ENCODE peak calls at places on chromosomes 4 and X, in nine cellular contexts. U, E, K, A, R, H, Y, B and G are unnamed samples.

GRCh38 chrX:107448625-107449468 is 605 bp upstream of the FRMPD3 start:
- DNase-seq in U (peak; percentile 70), E (peak; percentile 8), K (peak; percentile 53), A (peak; percentile 64), R (peak; percentile 11), H (no peak), Y (no peak), B (no peak), G (no peak)

GRCh38 chr4:75769044-75769443 is 44.7 kb downstream of the USO1 start:
- DNase-seq in U (no peak), E (no peak), K (no peak), A (no peak), R (no peak), H (peak; percentile 38), Y (no peak), B (no peak), G (peak; percentile 37)

GRCh38 chr4:83276299-83277040 is 8.1 kb downstream of the COQ2 start:
- DNase-seq in U (no peak), E (peak; percentile 69), K (no peak), A (no peak), R (peak; percentile 53), H (peak; percentile 16), Y (no peak), B (no peak), G (no peak)

GRCh38 chrX:33465137-33465536 is 253.8 kb upstream of the DMD start:
- DNase-seq in U (peak; percentile 2), E (no peak), K (no peak), A (no peak), R (no peak), H (no peak), Y (no peak), B (no peak), G (no peak)

GRCh38 chr4:7306021-7306420 is 113.7 kb downstream of the SORCS2 start:
- DNase-seq in U (no peak), E (no peak), K (no peak), A (no peak), R (no peak), H (no peak), Y (no peak), B (no peak), G (no peak)

GRCh38 chrX:38275615-38276014 is 51.7 kb downstream of the RPGR start:
- DNase-seq in U (no peak), E (peak; percentile 7), K (peak; percentile 18), A (no peak), R (peak; percentile 84), H (peak; percentile 89), Y (no peak), B (no peak), G (peak; percentile 74)

GRCh38 chrX:50747471-50747900 is 66.5 kb downstream of the SHROOM4 start:
- DNase-seq in U (peak; percentile 4), E (peak; percentile 10), K (peak; percentile 6), A (peak; percentile 21), R (peak; percentile 11), H (peak; percentile 42), Y (no peak), B (no peak), G (peak; percentile 38)

GRCh38 chr4:107255596-107255995 is 219.5 kb upstream of the DKK2 start:
- DNase-seq in U (no peak), E (no peak), K (no peak), A (no peak), R (no peak), H (peak; percentile 53), Y (no peak), B (no peak), G (peak; percentile 27)

GRCh38 chr4:86928400-86929255 is 6.2 kb upstream of the AFF1 start:
- DNase-seq in U (no peak), E (no peak), K (no peak), A (no peak), R (no peak), H (no peak), Y (no peak), B (no peak), G (no peak)

GRCh38 chr4:123832173-123833026 is 435.8 kb downstream of the SPRY1 start:
- DNase-seq in U (no peak), E (no peak), K (no peak), A (peak; percentile 3), R (peak; percentile 97), H (peak; percentile 100), Y (peak; percentile 65), B (peak; percentile 84), G (peak; percentile 100)

GRCh38 chrX:154529206-154529612 is 13.2 kb upstream of the FAM3A start:
- DNase-seq in U (no peak), E (no peak), K (no peak), A (no peak), R (peak; percentile 55), H (no peak), Y (no peak), B (no peak), G (peak; percentile 72)

GRCh38 chrX:65009459-65009858 is 33.2 kb upstream of the ZC4H2 start:
- DNase-seq in U (no peak), E (no peak), K (no peak), A (no peak), R (no peak), H (no peak), Y (no peak), B (no peak), G (no peak)

GRCh38 chrX:65017464-65017863 is 41.2 kb upstream of the ZC4H2 start:
- DNase-seq in U (no peak), E (no peak), K (no peak), A (no peak), R (no peak), H (no peak), Y (no peak), B (no peak), G (no peak)

GRCh38 chrX:65014230-65014629 is 38.0 kb upstream of the ZC4H2 start:
- DNase-seq in U (no peak), E (no peak), K (no peak), A (no peak), R (no peak), H (no peak), Y (no peak), B (no peak), G (no peak)
- TF ChIP-seq CTCF in U (no peak), E (no peak), K (no peak), A (no peak), R (no peak), H (no peak), Y (no peak), B (no peak), G (no peak)

DNA sequence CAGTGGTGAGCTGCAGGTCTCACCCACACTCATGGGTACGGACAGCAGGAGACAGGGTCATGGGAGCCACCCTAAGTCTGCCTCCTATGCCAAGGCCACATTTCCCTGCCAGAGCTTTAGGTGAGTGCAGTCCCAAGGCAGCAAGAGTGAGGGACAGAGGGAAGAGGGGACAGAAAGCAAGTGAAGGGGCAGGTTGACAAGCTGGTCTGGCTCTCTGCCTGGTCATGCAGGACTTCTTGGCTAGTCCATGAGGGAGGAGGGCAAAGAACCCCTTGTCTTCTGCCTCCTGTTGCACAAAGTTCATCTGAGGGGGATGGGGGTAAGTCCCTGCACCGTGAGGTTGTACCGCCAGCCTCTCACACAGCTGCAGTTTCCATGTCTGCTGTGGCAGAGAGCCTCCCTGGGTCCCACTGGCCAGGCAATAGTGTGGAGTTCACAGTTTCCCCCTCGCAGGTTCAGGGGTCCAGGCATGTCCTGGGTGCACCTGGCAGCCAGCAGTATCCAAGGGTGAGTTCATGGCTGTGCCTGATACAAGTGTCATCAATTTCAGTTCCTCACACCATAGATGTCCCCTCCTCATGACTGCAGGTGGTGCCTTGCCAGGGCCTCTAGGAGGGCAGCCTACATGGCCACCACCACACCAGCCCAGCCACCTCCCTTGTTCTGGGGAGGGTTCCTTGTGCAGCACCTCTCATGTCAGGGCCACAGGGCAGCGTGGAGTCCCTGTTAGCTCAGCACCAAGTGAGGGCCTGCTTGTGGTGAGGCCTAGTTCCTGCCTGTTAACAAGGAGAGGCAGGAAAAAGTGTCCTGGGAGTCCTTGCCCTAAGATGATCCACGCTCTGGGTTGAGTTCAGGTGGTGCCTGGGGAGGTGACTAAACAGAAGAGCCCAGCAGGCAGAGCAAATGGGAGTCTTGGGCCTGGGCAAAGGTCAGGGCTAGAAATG is 72.5 kb downstream of the ADRA2C start:
- DNase-seq in U (no peak), E (no peak), K (no peak), A (no peak), R (no peak), H (no peak), Y (no peak), B (no peak), G (no peak)
- H3K4me3 ChIP-seq in U (no peak overlapping the region), E (no peak overlapping the region), K (no peak overlapping the region), A (no peak overlapping the region), R (no peak overlapping the region), H (no peak overlapping the region), Y (no peak overlapping the region), B (no peak overlapping the region), G (no peak overlapping the region)

GRCh38 chrX:43743100-43743822 is 87.2 kb downstream of the MAOA start:
- DNase-seq in U (no peak), E (no peak), K (no peak), A (no peak), R (no peak), H (no peak), Y (no peak), B (no peak), G (no peak)
- TF ChIP-seq CTCF in U (no peak), E (no peak), K (no peak), A (no peak), R (no peak), H (no peak), Y (no peak), B (no peak), G (no peak)

DNA sequence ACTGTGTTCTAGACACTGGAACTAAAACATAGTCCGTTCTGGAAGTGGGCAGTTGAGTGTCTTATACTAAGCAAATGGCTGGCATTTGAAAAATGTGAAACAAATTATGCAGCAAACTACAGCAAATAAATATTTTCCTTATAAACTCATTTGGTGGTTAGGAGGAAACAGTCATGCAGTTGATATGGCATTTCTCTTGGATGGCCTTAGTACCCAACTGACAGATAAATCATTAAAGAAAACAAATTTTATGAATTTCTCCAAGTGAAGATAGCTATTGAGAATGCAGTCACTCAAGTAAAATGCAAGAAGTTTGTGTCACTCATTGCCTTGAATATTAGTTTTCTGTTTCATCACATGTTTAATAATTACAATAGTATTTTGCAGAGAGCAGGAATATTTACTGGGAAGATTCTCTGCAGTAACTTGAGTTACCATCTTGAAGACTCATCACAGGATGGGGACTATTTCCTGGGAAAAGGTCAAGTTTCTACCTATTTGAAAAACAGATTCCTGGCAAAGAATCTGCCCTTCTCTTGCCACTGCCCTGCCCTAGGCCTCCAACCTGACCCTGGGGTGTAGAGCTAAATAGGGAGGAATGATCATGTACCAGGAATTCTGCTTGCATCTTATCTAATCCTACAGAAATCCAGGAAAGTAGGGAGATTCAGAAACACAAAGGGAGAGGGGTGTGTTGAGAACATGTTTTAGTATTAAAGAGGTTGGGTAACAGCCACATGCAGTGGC is 105.9 kb downstream of the SH3RF1 start:
- DNase-seq in U (no peak), E (no peak), K (no peak), A (no peak), R (peak; percentile 71), H (peak; percentile 61), Y (no peak), B (no peak), G (peak; percentile 21)
- H3K4me3 ChIP-seq in U (no peak overlapping the region), E (no peak overlapping the region), K (no peak overlapping the region), A (no peak overlapping the region), R (no peak overlapping the region), H (no peak overlapping the region), Y (no peak overlapping the region), B (no peak overlapping the region), G (no peak overlapping the region)

GRCh38 chrX:131812847-131813825 is 210.0 kb upstream of the STK26 start:
- DNase-seq in U (no peak), E (peak; percentile 62), K (peak; percentile 6), A (no peak), R (peak; percentile 51), H (peak; percentile 54), Y (peak; percentile 66), B (peak; percentile 53), G (peak; percentile 17)
- TF ChIP-seq CTCF in U (no peak), E (no peak), K (peak; percentile 18), A (no peak), R (peak; percentile 19), H (no peak), Y (peak; percentile 58), B (peak; percentile 50), G (no peak)